ENCODE peak calls at places on chromosomes 2 and 18, in five cellular contexts. One of them, this sample, is unnamed.

GRCh38 chr18:79664525-79665125 is 15.0 kb upstream of the CTDP1 start:
- DNase-seq in stimulated activated CD4-positive, alpha-beta T cell treated with anti-CD3 and anti-CD28 coated beads, TNF-alpha, amount 100 ng/mL, for 4 hours: no peak
- DNase-seq in brain pericyte: no peak
- DNase-seq in H7: no peak
- DNase-seq in left ventricle myocardium inferior: no peak
- DNase-seq in this sample: no peak

GRCh38 chr18:36312806-36313395 is 15.4 kb downstream of the FHOD3 start:
- DNase-seq in stimulated activated CD4-positive, alpha-beta T cell treated with anti-CD3 and anti-CD28 coated beads, TNF-alpha, amount 100 ng/mL, for 4 hours: no peak
- DNase-seq in brain pericyte: no peak
- DNase-seq in H7: no peak
- DNase-seq in left ventricle myocardium inferior: no peak
- DNase-seq in this sample: no peak

GRCh38 chr2:13000644-13001375 is 284.1 kb downstream of the TRIB2 start:
- DNase-seq in stimulated activated CD4-positive, alpha-beta T cell treated with anti-CD3 and anti-CD28 coated beads, TNF-alpha, amount 100 ng/mL, for 4 hours: no peak
- DNase-seq in brain pericyte: no peak
- DNase-seq in H7: peak
- DNase-seq in left ventricle myocardium inferior: no peak
- DNase-seq in this sample: no peak

GRCh38 chr2:74438248-74438647 is 3.5 kb downstream of the RTKN start:
- DNase-seq in stimulated activated CD4-positive, alpha-beta T cell treated with anti-CD3 and anti-CD28 coated beads, TNF-alpha, amount 100 ng/mL, for 4 hours: no peak
- DNase-seq in brain pericyte: no peak
- DNase-seq in H7: peak
- DNase-seq in left ventricle myocardium inferior: no peak
- DNase-seq in this sample: no peak

GRCh38 chr2:148756292-148756975 is 111.9 kb downstream of the EPC2 start:
- DNase-seq in stimulated activated CD4-positive, alpha-beta T cell treated with anti-CD3 and anti-CD28 coated beads, TNF-alpha, amount 100 ng/mL, for 4 hours: no peak
- DNase-seq in brain pericyte: no peak
- DNase-seq in H7: no peak
- DNase-seq in left ventricle myocardium inferior: no peak
- DNase-seq in this sample: no peak

GRCh38 chr2:187434342-187434785 is 13.7 kb downstream of the CALCRL start:
- DNase-seq in stimulated activated CD4-positive, alpha-beta T cell treated with anti-CD3 and anti-CD28 coated beads, TNF-alpha, amount 100 ng/mL, for 4 hours: no peak
- DNase-seq in brain pericyte: no peak
- DNase-seq in H7: no peak
- DNase-seq in left ventricle myocardium inferior: no peak
- DNase-seq in this sample: no peak

GRCh38 chr2:55048514-55048924 is 1.7 kb downstream of the RTN4 start:
- DNase-seq in stimulated activated CD4-positive, alpha-beta T cell treated with anti-CD3 and anti-CD28 coated beads, TNF-alpha, amount 100 ng/mL, for 4 hours: no peak
- DNase-seq in brain pericyte: no peak
- DNase-seq in H7: no peak
- DNase-seq in left ventricle myocardium inferior: no peak
- DNase-seq in this sample: no peak

GRCh38 chr2:121699421-121700328 is 37.0 kb downstream of the NIFK start:
- DNase-seq in stimulated activated CD4-positive, alpha-beta T cell treated with anti-CD3 and anti-CD28 coated beads, TNF-alpha, amount 100 ng/mL, for 4 hours: peak
- DNase-seq in brain pericyte: no peak
- DNase-seq in H7: no peak
- DNase-seq in left ventricle myocardium inferior: peak
- DNase-seq in this sample: peak

GRCh38 chr2:100580474-100581264 is 17.9 kb downstream of the PDCL3 start:
- DNase-seq in stimulated activated CD4-positive, alpha-beta T cell treated with anti-CD3 and anti-CD28 coated beads, TNF-alpha, amount 100 ng/mL, for 4 hours: peak
- DNase-seq in brain pericyte: no peak
- DNase-seq in H7: no peak
- DNase-seq in left ventricle myocardium inferior: no peak
- DNase-seq in this sample: peak

GRCh38 chr18:48739266-48740067 is 200.6 kb downstream of the CTIF start:
- DNase-seq in stimulated activated CD4-positive, alpha-beta T cell treated with anti-CD3 and anti-CD28 coated beads, TNF-alpha, amount 100 ng/mL, for 4 hours: no peak
- DNase-seq in brain pericyte: no peak
- DNase-seq in H7: no peak
- DNase-seq in left ventricle myocardium inferior: no peak
- DNase-seq in this sample: no peak

GRCh38 chr18:52341617-52342381 is 1.8 kb downstream of the DCC start:
- DNase-seq in stimulated activated CD4-positive, alpha-beta T cell treated with anti-CD3 and anti-CD28 coated beads, TNF-alpha, amount 100 ng/mL, for 4 hours: no peak
- DNase-seq in brain pericyte: no peak
- DNase-seq in H7: peak
- DNase-seq in left ventricle myocardium inferior: no peak
- DNase-seq in this sample: no peak

GRCh38 chr18:70333316-70333715 is 44.5 kb downstream of the SOCS6 start:
- DNase-seq in stimulated activated CD4-positive, alpha-beta T cell treated with anti-CD3 and anti-CD28 coated beads, TNF-alpha, amount 100 ng/mL, for 4 hours: no peak
- DNase-seq in brain pericyte: no peak
- DNase-seq in H7: no peak
- DNase-seq in left ventricle myocardium inferior: no peak
- DNase-seq in this sample: no peak

GRCh38 chr2:199659207-199659606 is 191.8 kb downstream of the FTCDNL1 start:
- DNase-seq in stimulated activated CD4-positive, alpha-beta T cell treated with anti-CD3 and anti-CD28 coated beads, TNF-alpha, amount 100 ng/mL, for 4 hours: no peak
- DNase-seq in brain pericyte: no peak
- DNase-seq in H7: peak
- DNase-seq in left ventricle myocardium inferior: peak
- DNase-seq in this sample: peak

GRCh38 chr2:217430916-217431576 is 571.2 kb upstream of the TNP1 start:
- DNase-seq in stimulated activated CD4-positive, alpha-beta T cell treated with anti-CD3 and anti-CD28 coated beads, TNF-alpha, amount 100 ng/mL, for 4 hours: no peak
- DNase-seq in brain pericyte: no peak
- DNase-seq in H7: no peak
- DNase-seq in left ventricle myocardium inferior: no peak
- DNase-seq in this sample: no peak

GRCh38 chr18:38047820-38048219 is 482.2 kb upstream of the CELF4 start:
- DNase-seq in stimulated activated CD4-positive, alpha-beta T cell treated with anti-CD3 and anti-CD28 coated beads, TNF-alpha, amount 100 ng/mL, for 4 hours: no peak
- DNase-seq in brain pericyte: no peak
- DNase-seq in H7: peak
- DNase-seq in left ventricle myocardium inferior: no peak
- DNase-seq in this sample: no peak

GRCh38 chr2:167048829-167049228 is 160.5 kb downstream of the XIRP2 start:
- DNase-seq in stimulated activated CD4-positive, alpha-beta T cell treated with anti-CD3 and anti-CD28 coated beads, TNF-alpha, amount 100 ng/mL, for 4 hours: no peak
- DNase-seq in brain pericyte: no peak
- DNase-seq in H7: peak
- DNase-seq in left ventricle myocardium inferior: no peak
- DNase-seq in this sample: no peak

GRCh38 chr2:173982918-173983317 is 17.7 kb upstream of the SP3 start:
- DNase-seq in stimulated activated CD4-positive, alpha-beta T cell treated with anti-CD3 and anti-CD28 coated beads, TNF-alpha, amount 100 ng/mL, for 4 hours: no peak
- DNase-seq in brain pericyte: peak
- DNase-seq in H7: no peak
- DNase-seq in left ventricle myocardium inferior: no peak
- DNase-seq in this sample: no peak

GRCh38 chr18:49597152-49597551 is 35.3 kb downstream of the LIPG start:
- DNase-seq in stimulated activated CD4-positive, alpha-beta T cell treated with anti-CD3 and anti-CD28 coated beads, TNF-alpha, amount 100 ng/mL, for 4 hours: no peak
- DNase-seq in brain pericyte: no peak
- DNase-seq in H7: no peak
- DNase-seq in left ventricle myocardium inferior: no peak
- DNase-seq in this sample: no peak

GRCh38 chr2:138871312-138871711 is 91.1 kb upstream of the NXPH2 start:
- DNase-seq in stimulated activated CD4-positive, alpha-beta T cell treated with anti-CD3 and anti-CD28 coated beads, TNF-alpha, amount 100 ng/mL, for 4 hours: no peak
- DNase-seq in brain pericyte: no peak
- DNase-seq in H7: no peak
- DNase-seq in left ventricle myocardium inferior: no peak
- DNase-seq in this sample: no peak

GRCh38 chr18:9737814-9738160 is 29.7 kb downstream of the RAB31 start:
- DNase-seq in stimulated activated CD4-positive, alpha-beta T cell treated with anti-CD3 and anti-CD28 coated beads, TNF-alpha, amount 100 ng/mL, for 4 hours: no peak
- DNase-seq in brain pericyte: no peak
- DNase-seq in H7: no peak
- DNase-seq in left ventricle myocardium inferior: no peak
- DNase-seq in this sample: no peak

GRCh38 chr18:79729611-79730010 is 50.0 kb downstream of the CTDP1 start:
- DNase-seq in stimulated activated CD4-positive, alpha-beta T cell treated with anti-CD3 and anti-CD28 coated beads, TNF-alpha, amount 100 ng/mL, for 4 hours: no peak
- DNase-seq in brain pericyte: no peak
- DNase-seq in H7: no peak
- DNase-seq in left ventricle myocardium inferior: no peak
- DNase-seq in this sample: no peak

GRCh38 chr2:263774-264492 is at the start of gene SH3YL1:
- DNase-seq in stimulated activated CD4-positive, alpha-beta T cell treated with anti-CD3 and anti-CD28 coated beads, TNF-alpha, amount 100 ng/mL, for 4 hours: peak
- DNase-seq in brain pericyte: no peak
- DNase-seq in H7: peak
- DNase-seq in left ventricle myocardium inferior: no peak
- DNase-seq in this sample: peak

GRCh38 chr18:54822872-54823845 is 5.1 kb upstream of the RAB27B start:
- DNase-seq in stimulated activated CD4-positive, alpha-beta T cell treated with anti-CD3 and anti-CD28 coated beads, TNF-alpha, amount 100 ng/mL, for 4 hours: no peak
- DNase-seq in brain pericyte: peak
- DNase-seq in H7: no peak
- DNase-seq in left ventricle myocardium inferior: no peak
- DNase-seq in this sample: no peak

GRCh38 chr2:167487728-167488127 is 599.4 kb downstream of the XIRP2 start:
- DNase-seq in stimulated activated CD4-positive, alpha-beta T cell treated with anti-CD3 and anti-CD28 coated beads, TNF-alpha, amount 100 ng/mL, for 4 hours: no peak
- DNase-seq in brain pericyte: no peak
- DNase-seq in H7: no peak
- DNase-seq in left ventricle myocardium inferior: no peak
- DNase-seq in this sample: no peak

GRCh38 chr2:223369889-223370288 is 232.3 kb downstream of the SCG2 start:
- DNase-seq in stimulated activated CD4-positive, alpha-beta T cell treated with anti-CD3 and anti-CD28 coated beads, TNF-alpha, amount 100 ng/mL, for 4 hours: no peak
- DNase-seq in brain pericyte: no peak
- DNase-seq in H7: no peak
- DNase-seq in left ventricle myocardium inferior: no peak
- DNase-seq in this sample: no peak

GRCh38 chr2:217645891-217646290 is 356.9 kb downstream of the TNS1 start:
- DNase-seq in stimulated activated CD4-positive, alpha-beta T cell treated with anti-CD3 and anti-CD28 coated beads, TNF-alpha, amount 100 ng/mL, for 4 hours: no peak
- DNase-seq in brain pericyte: no peak
- DNase-seq in H7: no peak
- DNase-seq in left ventricle myocardium inferior: no peak
- DNase-seq in this sample: no peak

GRCh38 chr2:11752906-11753305 is 6.5 kb downstream of the LPIN1 start:
- DNase-seq in stimulated activated CD4-positive, alpha-beta T cell treated with anti-CD3 and anti-CD28 coated beads, TNF-alpha, amount 100 ng/mL, for 4 hours: no peak
- DNase-seq in brain pericyte: no peak
- DNase-seq in H7: no peak
- DNase-seq in left ventricle myocardium inferior: no peak
- DNase-seq in this sample: no peak

GRCh38 chr18:79915161-79916127 is 36.0 kb downstream of the SLC66A2 start:
- DNase-seq in stimulated activated CD4-positive, alpha-beta T cell treated with anti-CD3 and anti-CD28 coated beads, TNF-alpha, amount 100 ng/mL, for 4 hours: no peak
- DNase-seq in brain pericyte: no peak
- DNase-seq in H7: peak
- DNase-seq in left ventricle myocardium inferior: no peak
- DNase-seq in this sample: no peak

GRCh38 chr18:57806891-57807280 is 3.8 kb upstream of the ATP8B1 start:
- DNase-seq in stimulated activated CD4-positive, alpha-beta T cell treated with anti-CD3 and anti-CD28 coated beads, TNF-alpha, amount 100 ng/mL, for 4 hours: no peak
- DNase-seq in brain pericyte: no peak
- DNase-seq in H7: no peak
- DNase-seq in left ventricle myocardium inferior: no peak
- DNase-seq in this sample: no peak

GRCh38 chr2:2575870-2576386 is 244.9 kb upstream of the MYT1L start:
- DNase-seq in stimulated activated CD4-positive, alpha-beta T cell treated with anti-CD3 and anti-CD28 coated beads, TNF-alpha, amount 100 ng/mL, for 4 hours: no peak
- DNase-seq in brain pericyte: no peak
- DNase-seq in H7: no peak
- DNase-seq in left ventricle myocardium inferior: no peak
- DNase-seq in this sample: no peak

GRCh38 chr2:197647961-197648690 is 27.3 kb downstream of the RFTN2 start:
- DNase-seq in stimulated activated CD4-positive, alpha-beta T cell treated with anti-CD3 and anti-CD28 coated beads, TNF-alpha, amount 100 ng/mL, for 4 hours: no peak
- DNase-seq in brain pericyte: no peak
- DNase-seq in H7: no peak
- DNase-seq in left ventricle myocardium inferior: no peak
- DNase-seq in this sample: no peak

GRCh38 chr18:8695932-8696510 is 9.3 kb upstream of the MTCL1 start:
- DNase-seq in stimulated activated CD4-positive, alpha-beta T cell treated with anti-CD3 and anti-CD28 coated beads, TNF-alpha, amount 100 ng/mL, for 4 hours: no peak
- DNase-seq in brain pericyte: no peak
- DNase-seq in H7: no peak
- DNase-seq in left ventricle myocardium inferior: no peak
- DNase-seq in this sample: no peak

GRCh38 chr18:12460874-12461273 is 53.1 kb downstream of the PRELID3A start:
- DNase-seq in stimulated activated CD4-positive, alpha-beta T cell treated with anti-CD3 and anti-CD28 coated beads, TNF-alpha, amount 100 ng/mL, for 4 hours: no peak
- DNase-seq in brain pericyte: peak
- DNase-seq in H7: no peak
- DNase-seq in left ventricle myocardium inferior: no peak
- DNase-seq in this sample: no peak

GRCh38 chr2:168211664-168212163 is 35.7 kb downstream of the STK39 start:
- DNase-seq in stimulated activated CD4-positive, alpha-beta T cell treated with anti-CD3 and anti-CD28 coated beads, TNF-alpha, amount 100 ng/mL, for 4 hours: no peak
- DNase-seq in brain pericyte: no peak
- DNase-seq in H7: no peak
- DNase-seq in left ventricle myocardium inferior: no peak
- DNase-seq in this sample: no peak

GRCh38 chr2:20990446-20990988 is 53.4 kb downstream of the APOB start:
- DNase-seq in stimulated activated CD4-positive, alpha-beta T cell treated with anti-CD3 and anti-CD28 coated beads, TNF-alpha, amount 100 ng/mL, for 4 hours: no peak
- DNase-seq in brain pericyte: no peak
- DNase-seq in H7: no peak
- DNase-seq in left ventricle myocardium inferior: no peak
- DNase-seq in this sample: no peak

GRCh38 chr2:69643602-69644505 is at the start of gene AAK1:
- DNase-seq in stimulated activated CD4-positive, alpha-beta T cell treated with anti-CD3 and anti-CD28 coated beads, TNF-alpha, amount 100 ng/mL, for 4 hours: peak
- DNase-seq in brain pericyte: peak
- DNase-seq in H7: peak
- DNase-seq in left ventricle myocardium inferior: peak
- DNase-seq in this sample: peak